ENCODE peak calls at places on chromosomes 1 and 21, in ten cellular contexts. One of them, this sample, is unnamed.

GRCh38 chr1:94755675-94756074 is 64.5 kb upstream of the SLC44A3 start:
- DNase-seq in ACHN: no peak
- DNase-seq in activated CD4-positive, alpha-beta T cell treated with anti-CD3 and anti-CD28 coated beads, Interleukin-2, amount 50 U/mL, for 24 hours: no peak
- DNase-seq in RCC 7860: no peak
- DNase-seq in GM12864: no peak
- DNase-seq in BE2C: peak
- DNase-seq in activated CD8-positive, alpha-beta memory T cell treated with anti-CD3 and anti-CD28 coated beads for 24 hours: no peak
- DNase-seq in pancreas: no peak
- DNase-seq in nephron progenitor cell: no peak
- DNase-seq in ELF-1: peak
- DNase-seq in this sample: no peak

GRCh38 chr1:181664543-181664942 is 181.2 kb downstream of the CACNA1E start:
- DNase-seq in RCC 7860: no peak
- DNase-seq in nephron progenitor cell: no peak
- DNase-seq in ACHN: no peak
- DNase-seq in activated CD4-positive, alpha-beta T cell treated with anti-CD3 and anti-CD28 coated beads, Interleukin-2, amount 50 U/mL, for 24 hours: no peak
- DNase-seq in pancreas: no peak
- DNase-seq in activated CD8-positive, alpha-beta memory T cell treated with anti-CD3 and anti-CD28 coated beads for 24 hours: no peak
- DNase-seq in ELF-1: no peak
- DNase-seq in GM12864: no peak
- DNase-seq in BE2C: no peak
- DNase-seq in this sample: no peak

GRCh38 chr1:64891440-64891815 is 74.9 kb downstream of the JAK1 start:
- DNase-seq in RCC 7860: no peak
- DNase-seq in activated CD4-positive, alpha-beta T cell treated with anti-CD3 and anti-CD28 coated beads, Interleukin-2, amount 50 U/mL, for 24 hours: no peak
- DNase-seq in BE2C: no peak
- DNase-seq in nephron progenitor cell: no peak
- DNase-seq in ELF-1: no peak
- DNase-seq in activated CD8-positive, alpha-beta memory T cell treated with anti-CD3 and anti-CD28 coated beads for 24 hours: no peak
- DNase-seq in GM12864: no peak
- DNase-seq in ACHN: no peak
- DNase-seq in pancreas: no peak
- DNase-seq in this sample: no peak

GRCh38 chr1:221031015-221031889 is 152.0 kb downstream of the HLX start:
- DNase-seq in RCC 7860: no peak
- DNase-seq in nephron progenitor cell: no peak
- DNase-seq in activated CD4-positive, alpha-beta T cell treated with anti-CD3 and anti-CD28 coated beads, Interleukin-2, amount 50 U/mL, for 24 hours: no peak
- DNase-seq in GM12864: no peak
- DNase-seq in activated CD8-positive, alpha-beta memory T cell treated with anti-CD3 and anti-CD28 coated beads for 24 hours: no peak
- DNase-seq in BE2C: peak
- DNase-seq in pancreas: no peak
- DNase-seq in ELF-1: no peak
- DNase-seq in ACHN: no peak
- DNase-seq in this sample: no peak

GRCh38 chr1:902802-903201 is 20.9 kb upstream of the SAMD11 start:
- DNase-seq in nephron progenitor cell: no peak
- DNase-seq in ACHN: no peak
- DNase-seq in ELF-1: no peak
- DNase-seq in RCC 7860: no peak
- DNase-seq in activated CD4-positive, alpha-beta T cell treated with anti-CD3 and anti-CD28 coated beads, Interleukin-2, amount 50 U/mL, for 24 hours: no peak
- DNase-seq in activated CD8-positive, alpha-beta memory T cell treated with anti-CD3 and anti-CD28 coated beads for 24 hours: no peak
- DNase-seq in pancreas: no peak
- DNase-seq in GM12864: no peak
- DNase-seq in BE2C: no peak
- DNase-seq in this sample: no peak

GRCh38 chr1:172815740-172816139 is 156.8 kb downstream of the FASLG start:
- DNase-seq in RCC 7860: no peak
- DNase-seq in activated CD8-positive, alpha-beta memory T cell treated with anti-CD3 and anti-CD28 coated beads for 24 hours: no peak
- DNase-seq in ACHN: no peak
- DNase-seq in GM12864: no peak
- DNase-seq in ELF-1: no peak
- DNase-seq in BE2C: no peak
- DNase-seq in nephron progenitor cell: no peak
- DNase-seq in pancreas: no peak
- DNase-seq in activated CD4-positive, alpha-beta T cell treated with anti-CD3 and anti-CD28 coated beads, Interleukin-2, amount 50 U/mL, for 24 hours: no peak
- DNase-seq in this sample: no peak

GRCh38 chr1:44481701-44482100 is 76.6 kb downstream of the RNF220 start:
- DNase-seq in nephron progenitor cell: no peak
- DNase-seq in ELF-1: peak
- DNase-seq in BE2C: no peak
- DNase-seq in activated CD8-positive, alpha-beta memory T cell treated with anti-CD3 and anti-CD28 coated beads for 24 hours: no peak
- DNase-seq in pancreas: no peak
- DNase-seq in GM12864: no peak
- DNase-seq in RCC 7860: no peak
- DNase-seq in ACHN: no peak
- DNase-seq in activated CD4-positive, alpha-beta T cell treated with anti-CD3 and anti-CD28 coated beads, Interleukin-2, amount 50 U/mL, for 24 hours: no peak
- DNase-seq in this sample: peak

GRCh38 chr21:37225440-37225839 is 41.7 kb downstream of the VPS26C start:
- DNase-seq in nephron progenitor cell: no peak
- DNase-seq in activated CD4-positive, alpha-beta T cell treated with anti-CD3 and anti-CD28 coated beads, Interleukin-2, amount 50 U/mL, for 24 hours: peak
- DNase-seq in activated CD8-positive, alpha-beta memory T cell treated with anti-CD3 and anti-CD28 coated beads for 24 hours: peak
- DNase-seq in pancreas: no peak
- DNase-seq in ELF-1: no peak
- DNase-seq in BE2C: no peak
- DNase-seq in GM12864: no peak
- DNase-seq in RCC 7860: no peak
- DNase-seq in ACHN: no peak
- DNase-seq in this sample: no peak

GRCh38 chr1:234691567-234691966 is 81.6 kb upstream of the IRF2BP2 start:
- DNase-seq in BE2C: no peak
- DNase-seq in RCC 7860: no peak
- DNase-seq in ELF-1: no peak
- DNase-seq in activated CD8-positive, alpha-beta memory T cell treated with anti-CD3 and anti-CD28 coated beads for 24 hours: no peak
- DNase-seq in nephron progenitor cell: no peak
- DNase-seq in GM12864: no peak
- DNase-seq in ACHN: peak
- DNase-seq in pancreas: no peak
- DNase-seq in activated CD4-positive, alpha-beta T cell treated with anti-CD3 and anti-CD28 coated beads, Interleukin-2, amount 50 U/mL, for 24 hours: no peak
- DNase-seq in this sample: no peak

GRCh38 chr1:23026573-23026972 is 7.3 kb downstream of the KDM1A start:
- DNase-seq in activated CD4-positive, alpha-beta T cell treated with anti-CD3 and anti-CD28 coated beads, Interleukin-2, amount 50 U/mL, for 24 hours: no peak
- DNase-seq in nephron progenitor cell: no peak
- DNase-seq in ACHN: no peak
- DNase-seq in activated CD8-positive, alpha-beta memory T cell treated with anti-CD3 and anti-CD28 coated beads for 24 hours: no peak
- DNase-seq in BE2C: no peak
- DNase-seq in RCC 7860: no peak
- DNase-seq in GM12864: no peak
- DNase-seq in pancreas: no peak
- DNase-seq in ELF-1: no peak
- DNase-seq in this sample: no peak

GRCh38 chr1:65845758-65846060 is 53.0 kb downstream of the PDE4B start:
- DNase-seq in activated CD8-positive, alpha-beta memory T cell treated with anti-CD3 and anti-CD28 coated beads for 24 hours: no peak
- DNase-seq in BE2C: no peak
- DNase-seq in ACHN: no peak
- DNase-seq in pancreas: no peak
- DNase-seq in activated CD4-positive, alpha-beta T cell treated with anti-CD3 and anti-CD28 coated beads, Interleukin-2, amount 50 U/mL, for 24 hours: no peak
- DNase-seq in GM12864: no peak
- DNase-seq in RCC 7860: no peak
- DNase-seq in ELF-1: no peak
- DNase-seq in nephron progenitor cell: no peak
- DNase-seq in this sample: no peak

GRCh38 chr1:230370109-230370508 is 56.0 kb downstream of the PGBD5 start:
- DNase-seq in ACHN: no peak
- DNase-seq in activated CD8-positive, alpha-beta memory T cell treated with anti-CD3 and anti-CD28 coated beads for 24 hours: no peak
- DNase-seq in activated CD4-positive, alpha-beta T cell treated with anti-CD3 and anti-CD28 coated beads, Interleukin-2, amount 50 U/mL, for 24 hours: no peak
- DNase-seq in GM12864: no peak
- DNase-seq in BE2C: no peak
- DNase-seq in ELF-1: no peak
- DNase-seq in pancreas: no peak
- DNase-seq in RCC 7860: no peak
- DNase-seq in nephron progenitor cell: no peak
- DNase-seq in this sample: no peak